ENCODE peak calls at places on chromosomes 1 and 21, in seven cellular contexts. P, A, H, J, U, F and D are unnamed samples.
A peak's percentile ranks its signal among the peaks of the same experiment; 100 is the strongest.

GRCh38 chr1:183933528-183934179 is 103.9 kb downstream of the COLGALT2 start:
- ATAC-seq in P (no peak), A (no peak), H (no peak), J (no peak), U (no peak), F (no peak), D (no peak)

GRCh38 chr1:218585565-218586184 is 240.5 kb downstream of the TGFB2 start:
- ATAC-seq in P (peak; percentile 87), A (no peak), H (peak; percentile 33), J (peak; percentile 47), U (no peak), F (no peak), D (peak; percentile 50)

GRCh38 chr1:222890702-222891101 is 75.9 kb downstream of the DISP1 start:
- ATAC-seq in P (no peak), A (no peak), H (no peak), J (no peak), U (no peak), F (no peak), D (no peak)

GRCh38 chr1:39683591-39684312 is 7.5 kb downstream of the HPCAL4 start:
- ATAC-seq in P (no peak), A (no peak), H (no peak), J (no peak), U (no peak), F (no peak), D (no peak)

GRCh38 chr1:92536593-92537332 is 50.0 kb upstream of the GFI1 start:
- ATAC-seq in P (no peak), A (no peak), H (no peak), J (peak; percentile 83), U (no peak), F (no peak), D (no peak)

GRCh38 chr1:43008425-43009108 is 49.9 kb upstream of the SLC2A1 start:
- ATAC-seq in P (peak; percentile 80), A (no peak), H (no peak), J (peak; percentile 75), U (no peak), F (no peak), D (no peak)

GRCh38 chr1:45785583-45785982 is 17.8 kb upstream of the MAST2 start:
- ATAC-seq in P (no peak), A (no peak), H (no peak), J (no peak), U (no peak), F (no peak), D (no peak)

GRCh38 chr1:200971955-200972711 is 51.4 kb downstream of the KIF21B start:
- ATAC-seq in P (peak; percentile 71), A (peak; percentile 47), H (peak; percentile 27), J (peak; percentile 12), U (no peak), F (peak; percentile 73), D (no peak)

GRCh38 chr1:229227298-229227919 is 43.5 kb upstream of the RAB4A start:
- ATAC-seq in P (peak; percentile 54), A (peak; percentile 29), H (peak; percentile 26), J (peak; percentile 51), U (peak; percentile 61), F (peak; percentile 88), D (peak; percentile 21)

GRCh38 chr1:8510041-8510823 is 192.3 kb downstream of the SLC45A1 start:
- ATAC-seq in P (no peak), A (peak; percentile 28), H (peak; percentile 51), J (no peak), U (no peak), F (no peak), D (peak; percentile 78)

GRCh38 chr21:42545317-42545716 is 31.7 kb downstream of the SLC37A1 start:
- ATAC-seq in P (no peak), A (no peak), H (no peak), J (no peak), U (no peak), F (no peak), D (no peak)

GRCh38 chr1:64269558-64269884 is 66.1 kb downstream of the UBE2U start:
- ATAC-seq in P (peak; percentile 62), A (no peak), H (peak; percentile 20), J (no peak), U (no peak), F (no peak), D (no peak)

GRCh38 chr1:200908158-200908868 is 13.6 kb downstream of the INAVA start:
- ATAC-seq in P (no peak), A (no peak), H (no peak), J (no peak), U (no peak), F (no peak), D (no peak)

GRCh38 chr1:19317126-19317910 is 5.2 kb downstream of the SLC66A1 start:
- ATAC-seq in P (no peak), A (no peak), H (no peak), J (no peak), U (no peak), F (no peak), D (no peak)

GRCh38 chr1:72062584-72062983 is 219.8 kb downstream of the NEGR1 start:
- ATAC-seq in P (no peak), A (no peak), H (no peak), J (no peak), U (no peak), F (no peak), D (no peak)

GRCh38 chr21:25734654-25735220 is at the start of the genes ATP5PF and GABPA:
- ATAC-seq in P (peak; percentile 90), A (peak; percentile 90), H (peak; percentile 97), J (peak; percentile 93), U (peak; percentile 100), F (peak; percentile 88), D (peak; percentile 97)
- TF ChIP-seq POLR2A in P (peak; percentile 43), A (peak; percentile 99), H (peak; percentile 84), J (peak; percentile 83), U (peak; percentile 85), F (peak; percentile 93), D (peak; percentile 64)

DNA sequence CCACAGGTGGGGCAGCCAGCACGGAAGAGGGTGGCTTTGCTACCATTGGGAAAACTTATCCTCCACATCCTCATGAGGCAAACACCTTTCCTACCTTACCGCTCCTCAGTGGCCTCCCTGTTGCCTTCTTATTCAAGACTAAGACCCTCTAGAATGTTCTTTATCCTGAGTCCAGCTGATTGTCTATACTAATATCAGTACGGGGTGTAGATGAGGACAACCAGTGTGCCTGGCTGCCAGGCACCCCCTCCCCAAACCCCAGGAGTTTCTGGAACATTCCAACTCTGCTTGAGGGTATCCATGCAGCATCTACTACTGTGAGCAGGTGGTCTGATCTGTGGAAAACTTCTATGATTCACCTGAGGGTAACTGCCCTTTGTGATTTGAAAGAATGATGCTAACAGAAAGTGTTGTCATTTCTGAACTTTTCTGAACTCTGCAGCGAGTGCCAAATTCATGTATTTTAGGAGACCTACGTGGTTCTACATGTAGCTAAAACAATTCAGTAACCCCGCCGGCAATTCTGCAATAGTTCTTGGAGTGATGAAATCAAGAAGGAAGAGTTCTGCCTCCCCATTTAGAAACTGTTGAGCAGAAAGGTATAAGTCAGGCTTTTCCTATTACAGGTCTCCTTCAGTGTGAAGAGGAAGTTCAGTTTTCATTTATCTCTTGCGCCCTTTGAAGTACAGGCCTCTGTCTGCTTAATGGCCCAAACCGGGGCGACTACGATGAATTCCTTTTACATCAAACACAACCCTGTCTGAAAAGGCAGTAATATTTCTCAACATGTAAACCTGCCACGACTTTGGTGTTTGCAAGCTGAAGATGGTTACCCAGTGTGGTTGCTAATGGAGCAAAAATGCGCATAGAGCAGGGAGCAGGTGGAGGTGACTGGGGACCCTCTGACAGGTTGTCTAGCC is 80.4 kb downstream of the RUNX1 start:
- ATAC-seq in P (no peak), A (no peak), H (no peak), J (peak; percentile 60), U (no peak), F (no peak), D (no peak)
- H3K27ac ChIP-seq in P (no peak overlapping the region), A (no peak overlapping the region), H (no peak overlapping the region), J (no peak overlapping the region), U (no peak overlapping the region), F (no peak overlapping the region), D (no peak overlapping the region)

DNA sequence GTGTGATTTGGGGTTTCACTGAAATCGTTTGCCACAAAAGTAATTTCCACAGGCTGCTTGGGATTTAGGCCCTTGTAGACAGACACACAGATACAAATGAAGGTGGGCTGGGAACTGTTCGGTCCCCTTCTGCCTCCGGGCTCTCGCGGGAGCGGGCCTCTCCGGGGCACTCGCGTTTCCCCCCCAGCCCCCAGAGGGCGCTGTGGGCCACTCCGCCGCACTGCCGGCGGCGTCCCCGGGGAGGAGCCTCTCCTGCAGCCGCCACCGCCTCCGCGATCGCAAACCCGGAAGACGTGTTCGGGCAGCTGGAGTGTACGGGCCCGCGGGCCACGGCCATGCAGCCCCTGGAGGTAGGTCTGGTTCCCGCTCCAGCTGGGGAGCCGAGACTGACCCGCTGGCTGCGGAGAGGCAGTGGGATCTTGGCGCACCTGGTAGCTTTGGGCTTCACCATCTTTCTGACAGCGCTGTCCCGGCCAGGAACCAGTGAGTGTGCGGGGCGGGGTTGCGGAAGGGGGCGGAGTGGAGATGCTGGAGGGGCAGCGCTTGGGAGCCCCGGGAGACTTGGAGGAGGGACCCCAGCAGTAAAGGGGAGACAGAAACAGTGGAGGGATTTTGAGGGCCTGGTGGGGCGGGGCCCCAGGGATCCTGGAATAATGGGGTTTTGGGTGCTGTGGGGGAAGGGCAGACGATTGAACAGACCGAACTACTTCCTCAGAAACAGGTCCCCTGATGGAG is at the start of gene CYB561D1:
- ATAC-seq in P (peak; percentile 92), A (peak; percentile 73), H (peak; percentile 90), J (peak; percentile 91), U (peak; percentile 96), F (peak; percentile 96), D (peak; percentile 91)
- TF ChIP-seq POLR2A in P (peak; percentile 68), A (peak; percentile 19), H (no peak), J (peak; percentile 61), U (peak; percentile 76), F (peak; percentile 88), D (peak; percentile 49)

GRCh38 chr1:154453155-154453554 is 48.0 kb downstream of the IL6R start:
- ATAC-seq in P (no peak), A (no peak), H (peak; percentile 7), J (no peak), U (no peak), F (no peak), D (peak; percentile 28)

GRCh38 chr1:154456631-154457030 is 45.4 kb upstream of the TDRD10 start:
- ATAC-seq in P (no peak), A (peak; percentile 48), H (peak; percentile 65), J (no peak), U (peak; percentile 42), F (no peak), D (no peak)

GRCh38 chr1:154453577-154454352 is 48.3 kb upstream of the TDRD10 start:
- ATAC-seq in P (no peak), A (peak; percentile 42), H (peak; percentile 82), J (no peak), U (no peak), F (no peak), D (peak; percentile 91)

GRCh38 chr1:154459044-154459443 is 43.0 kb upstream of the TDRD10 start:
- ATAC-seq in P (no peak), A (no peak), H (no peak), J (no peak), U (no peak), F (no peak), D (no peak)

DNA sequence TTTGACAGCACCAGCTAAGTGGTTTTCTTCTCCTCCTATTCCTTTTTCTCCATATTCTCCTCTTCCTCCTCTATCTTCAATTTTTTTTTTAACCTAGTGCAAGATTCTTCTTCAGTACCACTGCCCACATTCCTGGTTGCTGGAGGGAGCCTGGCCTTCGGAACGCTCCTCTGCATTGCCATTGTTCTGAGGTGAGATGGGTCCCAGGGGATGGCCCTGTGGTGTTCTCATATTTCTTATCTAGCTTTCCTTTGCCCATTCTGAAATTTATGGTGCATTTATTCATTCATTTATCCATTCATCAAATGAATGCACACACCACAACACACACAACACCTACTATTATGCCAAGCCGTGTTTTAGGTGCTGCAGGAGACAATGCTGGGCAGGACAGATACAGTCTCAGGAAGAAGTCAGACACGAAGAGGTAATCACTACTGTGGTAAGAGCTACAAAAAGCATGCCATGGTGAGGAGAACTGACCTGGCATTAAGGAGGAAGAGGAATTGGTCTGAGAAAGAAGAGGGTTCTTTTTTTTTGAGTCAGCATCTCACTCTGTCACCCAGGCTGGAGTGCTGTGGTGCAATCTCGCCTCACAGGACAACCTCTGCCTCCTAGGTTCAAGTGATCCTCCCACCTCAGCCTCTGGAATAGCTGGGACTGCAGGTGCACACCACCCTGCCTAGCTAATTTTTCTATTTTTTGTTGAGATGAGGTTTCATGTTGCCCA is 47.5 kb upstream of the TDRD10 start:
- ATAC-seq in P (no peak), A (no peak), H (no peak), J (no peak), U (no peak), F (no peak), D (no peak)
- H3K27ac ChIP-seq in P (no peak overlapping the region), A (peak overlapping the region; percentile 11), H (no peak overlapping the region), J (no peak overlapping the region), U (no peak overlapping the region), F (no peak overlapping the region), D (no peak overlapping the region)